ENCODE peak calls at places on chromosomes 1 and 21, in four cellular contexts. I is mammary epithelial cell, O is cardiac fibroblast, V is GM12865. F is an unnamed sample.

GRCh38 chr1:70970407-70970806 is 77.2 kb downstream of the PTGER3 start:
- DNase-seq in V (no peak), O (no peak), I (no peak), F (no peak)

GRCh38 chr21:42545317-42545716 is 31.7 kb downstream of the SLC37A1 start:
- DNase-seq in O (no peak), I (no peak), V (peak; percentile 37), F (no peak)

GRCh38 chr1:213327318-213327667 is 276.3 kb downstream of the RPS6KC1 start:
- DNase-seq in O (peak; percentile 93), V (no peak), I (peak; percentile 30), F (peak; percentile 71)

GRCh38 chr21:29245104-29245643 is 53.5 kb upstream of the BACH1 start:
- DNase-seq in O (no peak), I (no peak), V (peak; percentile 64), F (no peak)

GRCh38 chr21:36164427-36164784 is 7.8 kb downstream of the DOP1B start:
- DNase-seq in I (no peak), V (no peak), O (no peak), F (no peak)

GRCh38 chr1:195663549-195664280 is 944.5 kb downstream of the KCNT2 start:
- DNase-seq in I (peak; percentile 79), O (peak; percentile 37), V (no peak), F (peak; percentile 91)

GRCh38 chr1:2258996-2259395 is 30.9 kb downstream of the SKI start:
- DNase-seq in I (no peak), O (no peak), V (no peak), F (no peak)

GRCh38 chr1:168636200-168636599 is 59.8 kb downstream of the XCL1 start:
- DNase-seq in O (peak; percentile 30), V (no peak), I (peak; percentile 72), F (no peak)

GRCh38 chr1:245871881-245872280 is 635.2 kb downstream of the SMYD3 start:
- DNase-seq in O (no peak), I (no peak), V (no peak), F (no peak)

GRCh38 chr1:52653207-52653849 is 20.4 kb downstream of the SHISAL2A start:
- DNase-seq in I (no peak), V (no peak), O (no peak), F (no peak)

GRCh38 chr21:17688912-17689874 is 76.5 kb upstream of the BTG3 start:
- DNase-seq in I (peak; percentile 96), V (peak; percentile 26), O (peak; percentile 73), F (no peak)

GRCh38 chr1:61497013-61497412 is 227.9 kb downstream of the TM2D1 start:
- DNase-seq in O (no peak), I (no peak), V (no peak), F (no peak)

GRCh38 chr21:25107708-25108107 is 499.6 kb downstream of the MRPL39 start:
- DNase-seq in I (no peak), O (peak; percentile 37), V (no peak), F (peak; percentile 43)

GRCh38 chr21:16580661-16581060 is 850.9 kb downstream of the USP25 start:
- DNase-seq in V (no peak), O (no peak), I (no peak), F (no peak)

GRCh38 chr21:41777934-41778815 is 11.3 kb upstream of the RIPK4 start:
- DNase-seq in O (peak; percentile 94), V (peak; percentile 23), I (peak; percentile 86), F (peak; percentile 93)

GRCh38 chr1:117757668-117758067 is 151.8 kb downstream of the TENT5C start:
- DNase-seq in I (no peak), O (no peak), V (no peak), F (peak; percentile 84)

GRCh38 chr1:23980725-23981063 is 567 bp upstream of the SRSF10 start:
- DNase-seq in I (peak; percentile 63), O (no peak), V (peak; percentile 85), F (peak; percentile 70)

GRCh38 chr1:21781971-21782867 is 730 bp downstream of the USP48 start:
- DNase-seq in V (peak; percentile 88), O (peak; percentile 72), I (peak; percentile 65), F (peak; percentile 69)

GRCh38 chr21:34952701-34953100 is 96.4 kb downstream of the RUNX1 start:
- DNase-seq in O (no peak), V (no peak), I (peak; percentile 32), F (no peak)

GRCh38 chr1:204130989-204131892 is 20.6 kb downstream of the ETNK2 start:
- DNase-seq in I (peak; percentile 82), V (no peak), O (peak; percentile 90), F (peak; percentile 91)

GRCh38 chr1:21933397-21934248 is 3.5 kb downstream of the HSPG2 start:
- DNase-seq in I (peak; percentile 89), V (no peak), O (peak; percentile 57), F (no peak)

GRCh38 chr1:33424610-33425009 is 6.3 kb downstream of the PHC2 start:
- DNase-seq in O (no peak), I (peak; percentile 29), V (no peak), F (peak; percentile 67)

GRCh38 chr1:158506369-158506987 is 34.5 kb downstream of the OR10R2 start:
- DNase-seq in O (peak; percentile 48), V (peak; percentile 50), I (peak; percentile 32), F (no peak)

GRCh38 chr1:47883963-47884362 is 113.2 kb downstream of the TRABD2B start:
- DNase-seq in I (no peak), O (no peak), V (no peak), F (no peak)

GRCh38 chr1:84782881-84783280 is 92.6 kb upstream of the SSX2IP start:
- DNase-seq in V (no peak), I (no peak), O (no peak), F (no peak)

GRCh38 chr1:51877434-51878306 is 857 bp downstream of the NRDC start:
- DNase-seq in O (peak; percentile 51), V (peak; percentile 35), I (peak; percentile 45), F (peak; percentile 52)

GRCh38 chr1:243982451-243983018 is 68.5 kb upstream of the ZBTB18 start:
- DNase-seq in O (no peak), I (no peak), V (no peak), F (no peak)

GRCh38 chr1:155261401-155261887 is 716 bp downstream of the SCAMP3 start:
- DNase-seq in V (peak; percentile 59), I (no peak), O (no peak), F (no peak)

GRCh38 chr1:76854255-76854654 is 13.0 kb upstream of the ST6GALNAC5 start:
- DNase-seq in V (no peak), O (no peak), I (no peak), F (no peak)

GRCh38 chr1:26541816-26542711 is 12.5 kb downstream of the RPS6KA1 start:
- DNase-seq in I (peak; percentile 92), O (peak; percentile 95), V (peak; percentile 94), F (peak; percentile 37)

GRCh38 chr1:22567994-22568393 is 4.7 kb downstream of the EPHA8 start:
- DNase-seq in V (no peak), O (no peak), I (no peak), F (no peak)

DNA sequence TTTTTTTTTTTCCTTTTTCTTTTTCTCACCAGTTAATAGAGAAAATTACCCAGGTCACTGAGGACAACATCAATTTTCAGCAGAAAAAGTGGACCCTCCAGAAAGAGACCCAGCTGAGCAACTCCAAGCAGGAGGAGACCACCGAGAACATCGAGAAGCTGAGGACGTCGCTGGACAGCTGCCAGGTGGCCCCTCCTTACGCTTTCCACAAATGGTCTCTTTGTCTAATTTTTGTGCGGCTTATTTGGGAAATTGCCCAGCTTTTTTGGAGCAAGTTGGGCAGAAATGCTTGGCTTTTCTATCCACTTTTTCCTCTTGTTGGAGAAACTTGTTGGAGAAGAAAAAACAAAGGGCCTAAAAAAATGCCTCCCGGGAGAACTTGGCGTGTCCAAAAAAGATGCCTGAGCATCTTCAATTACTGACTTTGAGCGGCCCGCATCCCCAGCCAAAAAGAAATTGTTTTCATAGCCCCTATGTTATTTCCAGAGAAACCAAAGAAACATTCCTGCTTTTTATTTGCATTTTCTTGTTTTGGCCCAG is 81.3 kb downstream of the FHAD1 start:
- DNase-seq in O (no peak), V (no peak), I (no peak), F (no peak)
- H3K4me3 ChIP-seq in O (no peak overlapping the region), V (no peak overlapping the region), I (no peak overlapping the region), F (no peak overlapping the region)

GRCh38 chr1:183470961-183471747 is 1.1 kb upstream of the SMG7 start:
- DNase-seq in V (peak; percentile 91), I (peak; percentile 79), O (peak; percentile 84), F (peak; percentile 79)
- TF ChIP-seq CTCF in V (peak; percentile 5), I (peak; percentile 11), O (peak; percentile 7), F (no peak)

GRCh38 chr1:222817529-222817928 is 2.7 kb downstream of the DISP1 start:
- DNase-seq in I (peak; percentile 94), V (peak; percentile 34), O (peak; percentile 71), F (peak; percentile 96)
- H3K4me3 ChIP-seq in I (no peak overlapping the region), V (no peak overlapping the region), O (no peak overlapping the region), F (no peak overlapping the region)

GRCh38 chr1:201475121-201475520 is 6.1 kb upstream of the PHLDA3 start:
- DNase-seq in V (no peak), I (peak; percentile 89), O (no peak), F (no peak)

GRCh38 chr1:201473296-201473695 is 4.3 kb upstream of the PHLDA3 start:
- DNase-seq in O (no peak), I (no peak), V (no peak), F (no peak)

GRCh38 chr1:201475915-201476669 is 7.1 kb upstream of the PHLDA3 start:
- DNase-seq in V (no peak), O (no peak), I (peak; percentile 94), F (no peak)

GRCh38 chr1:201479331-201479730 is 10.3 kb upstream of the PHLDA3 start:
- DNase-seq in V (no peak), I (no peak), O (no peak), F (no peak)

DNA sequence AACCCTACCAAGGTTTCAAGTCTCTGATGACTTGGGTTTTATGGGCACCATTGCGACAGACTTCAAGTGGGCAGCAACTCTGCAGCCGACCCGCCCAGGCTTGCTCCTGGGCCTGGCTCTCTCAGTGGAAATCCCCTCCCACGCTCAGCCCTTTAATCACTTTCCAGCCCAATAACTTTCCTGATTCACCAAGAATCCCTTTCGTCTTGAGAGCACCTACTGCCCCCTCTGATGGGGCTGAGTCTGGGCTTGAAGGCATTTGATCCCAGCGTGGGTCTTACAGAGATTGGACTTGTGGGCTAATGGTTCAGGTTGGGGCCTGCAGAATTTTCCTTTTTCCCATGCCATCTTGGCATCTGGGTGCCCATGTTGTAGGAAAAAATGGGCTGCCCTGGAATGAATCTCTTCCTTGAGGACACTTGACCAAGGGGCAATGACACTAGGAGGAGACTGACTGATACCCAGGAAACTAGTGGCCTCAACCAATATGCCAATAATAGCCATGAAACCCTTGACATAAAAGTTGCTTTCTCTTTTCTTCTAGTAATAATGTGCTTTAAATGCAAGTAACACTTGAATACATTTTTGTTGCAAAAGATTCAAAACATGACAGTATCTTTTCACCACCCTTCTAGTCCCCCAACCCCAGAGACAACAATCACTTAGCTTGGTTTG is 7.8 kb upstream of the PHLDA3 start:
- DNase-seq in V (peak; percentile 58), O (no peak), I (peak; percentile 99), F (peak; percentile 68)
- TF ChIP-seq CTCF in V (no peak), O (no peak), I (peak; percentile 39), F (no peak)

DNA sequence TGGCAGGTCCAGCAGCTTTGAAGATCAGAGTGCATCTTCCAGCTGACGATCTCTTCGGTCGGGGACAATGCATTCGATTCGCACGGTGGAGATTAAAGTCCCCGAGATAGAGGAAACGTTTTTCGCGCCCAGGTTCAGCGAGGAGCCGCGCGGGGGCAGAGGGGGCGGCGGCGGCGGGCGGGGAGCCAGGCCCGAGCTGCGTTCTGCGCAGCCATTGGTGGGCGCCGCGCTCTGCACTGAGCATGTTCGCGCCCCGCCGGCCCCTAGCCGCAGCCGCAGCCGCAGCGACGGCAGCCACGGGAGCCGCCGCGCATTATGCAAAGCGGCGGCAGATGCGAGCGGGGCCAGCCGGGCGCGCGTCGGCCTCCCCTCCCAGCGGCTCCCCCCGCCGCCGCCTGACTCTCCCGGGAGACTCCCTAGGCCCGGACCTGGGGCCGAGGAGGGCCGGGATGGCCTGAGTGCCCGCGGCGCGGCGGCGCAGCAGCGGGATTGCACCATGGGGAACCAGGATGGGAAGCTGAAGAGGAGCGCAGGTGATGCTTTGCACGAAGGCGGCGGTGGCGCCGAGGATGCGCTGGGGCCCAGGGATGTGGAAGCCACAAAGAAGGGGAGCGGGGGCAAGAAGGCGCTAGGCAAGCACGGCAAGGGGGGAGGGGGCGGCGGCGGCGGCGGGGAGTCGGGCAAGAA is at the start of gene FMN2:
- DNase-seq in I (peak; percentile 5), V (no peak), O (peak; percentile 2), F (peak; percentile 73)
- H3K4me3 ChIP-seq in I (no peak within 1 kb of the TSS), V (no peak within 1 kb of the TSS), O (peak within 1 kb of the TSS; percentile 25), F (peak within 1 kb of the TSS; percentile 78)

F was measured in foreskin fibroblast.